ENCODE peak calls at places on chromosomes 4 and X, in six cellular contexts. T is CD4-positive, alpha-beta T cell; M is stimulated activated CD4-positive, alpha-beta T cell treated with anti-CD3 and anti-CD28 coated beads, Interleukin-15, amount 100 ng/mL, for 24 hours; J is HTR-8/SVneo; R is activated CD4-positive, alpha-beta T cell treated with anti-CD3 and anti-CD28 coated beads, Interleukin-2, amount 50 U/mL, for 1 hour; N is SW 1271. F is an unnamed sample.

GRCh38 chr4:48746608-48747374 is 33.3 kb downstream of the FRYL start:
- DNase-seq in N (no peak), T (peak; percentile 12), M (no peak), R (no peak), J (no peak), F (peak; percentile 41)

GRCh38 chr4:2937146-2937857 is 25.9 kb downstream of the NOP14 start:
- DNase-seq in M (peak; percentile 47), N (no peak), J (no peak), R (no peak), T (no peak), F (peak; percentile 94)

GRCh38 chr4:22389240-22389871 is 126.5 kb downstream of the ADGRA3 start:
- DNase-seq in J (peak; percentile 29), T (no peak), N (peak; percentile 2), R (peak; percentile 3), M (peak; percentile 46), F (peak; percentile 30)

GRCh38 chr4:53532521-53532920 is 58.8 kb downstream of the LNX1 start:
- DNase-seq in J (no peak), M (no peak), R (no peak), T (no peak), N (no peak), F (no peak)

GRCh38 chr4:95675623-95676022 is 126.8 kb upstream of the UNC5C start:
- DNase-seq in J (no peak), N (no peak), M (no peak), R (no peak), T (no peak), F (no peak)

GRCh38 chr4:57136281-57136680 is 26.1 kb upstream of the IGFBP7 start:
- DNase-seq in N (no peak), T (no peak), M (no peak), R (no peak), J (no peak), F (no peak)

GRCh38 chr4:101256222-101256621 is 91.1 kb downstream of the PPP3CA start:
- DNase-seq in M (no peak), T (no peak), R (no peak), J (no peak), N (no peak), F (no peak)

GRCh38 chrX:155112171-155112570 is 40.9 kb downstream of the BRCC3 start:
- DNase-seq in J (no peak), N (no peak), T (no peak), M (no peak), R (no peak), F (no peak)

GRCh38 chrX:108437354-108437753 is 868 bp downstream of the COL4A6 start:
- DNase-seq in T (no peak), R (no peak), M (no peak), N (no peak), J (no peak), F (no peak)

GRCh38 chr4:159446266-159446976 is 343.5 kb downstream of the RAPGEF2 start:
- DNase-seq in N (peak; percentile 12), R (no peak), J (peak; percentile 60), M (peak; percentile 33), T (no peak), F (no peak)

GRCh38 chr4:30754021-30754420 is 33.9 kb downstream of the PCDH7 start:
- DNase-seq in N (no peak), T (no peak), R (no peak), M (no peak), J (no peak), F (no peak)

GRCh38 chr4:82097504-82097903 is 276.3 kb downstream of the HNRNPD start:
- DNase-seq in T (no peak), R (no peak), J (no peak), M (no peak), N (no peak), F (no peak)

GRCh38 chrX:117771384-117771783 is 345.2 kb downstream of the KLHL13 start:
- DNase-seq in N (no peak), J (no peak), R (no peak), M (no peak), T (no peak), F (no peak)

GRCh38 chr4:152112887-152113286 is 352.1 kb upstream of the GATB start:
- DNase-seq in M (no peak), J (no peak), N (no peak), R (no peak), T (no peak), F (no peak)

F was measured in keratinocyte.